ENCODE peak calls at places on chromosomes 2 and 18, in ten cellular contexts. One of them, this sample, is unnamed. For H3K27me3, the result is how much of the 10 kb centered on the place peaks cover.

GRCh38 chr18:21903688-21904087 is 163.1 kb downstream of the MIB1 start:
- DNase-seq in aorta: no peak
- DNase-seq in lower lobe of right lung: no peak
- DNase-seq in SK-N-SH: no peak
- DNase-seq in dorsolateral prefrontal cortex: no peak
- DNase-seq in suprapubic skin: no peak
- DNase-seq in transverse colon: no peak
- DNase-seq in left ventricle myocardium inferior: no peak
- DNase-seq in heart left ventricle: no peak
- DNase-seq in fibroblast of lung: no peak
- DNase-seq in this sample: no peak

GRCh38 chr2:195658541-195658890 is 1.5 kb downstream of the SLC39A10 start:
- DNase-seq in fibroblast of lung: peak
- DNase-seq in SK-N-SH: peak
- DNase-seq in left ventricle myocardium inferior: no peak
- DNase-seq in dorsolateral prefrontal cortex: no peak
- DNase-seq in transverse colon: no peak
- DNase-seq in suprapubic skin: no peak
- DNase-seq in aorta: no peak
- DNase-seq in heart left ventricle: no peak
- DNase-seq in lower lobe of right lung: no peak
- DNase-seq in this sample: no peak

GRCh38 chr2:113996826-113997599 is 107.1 kb downstream of the ACTR3 start:
- DNase-seq in left ventricle myocardium inferior: no peak
- DNase-seq in lower lobe of right lung: no peak
- DNase-seq in dorsolateral prefrontal cortex: no peak
- DNase-seq in heart left ventricle: no peak
- DNase-seq in SK-N-SH: no peak
- DNase-seq in aorta: no peak
- DNase-seq in transverse colon: no peak
- DNase-seq in suprapubic skin: no peak
- DNase-seq in fibroblast of lung: no peak
- DNase-seq in this sample: no peak

GRCh38 chr18:23716966-23717365 is 27.7 kb downstream of the LAMA3 start:
- DNase-seq in SK-N-SH: no peak
- DNase-seq in lower lobe of right lung: no peak
- DNase-seq in left ventricle myocardium inferior: no peak
- DNase-seq in heart left ventricle: no peak
- DNase-seq in transverse colon: no peak
- DNase-seq in fibroblast of lung: no peak
- DNase-seq in dorsolateral prefrontal cortex: no peak
- DNase-seq in suprapubic skin: no peak
- DNase-seq in aorta: no peak
- DNase-seq in this sample: no peak

GRCh38 chr18:78673516-78674321 is 305.9 kb upstream of the SALL3 start:
- DNase-seq in left ventricle myocardium inferior: no peak
- DNase-seq in lower lobe of right lung: no peak
- DNase-seq in fibroblast of lung: no peak
- DNase-seq in dorsolateral prefrontal cortex: no peak
- DNase-seq in aorta: no peak
- DNase-seq in suprapubic skin: peak
- DNase-seq in SK-N-SH: no peak
- DNase-seq in transverse colon: no peak
- DNase-seq in heart left ventricle: no peak
- DNase-seq in this sample: no peak

GRCh38 chr2:177148477-177149154 is 64.0 kb upstream of the HNRNPA3 start:
- DNase-seq in dorsolateral prefrontal cortex: no peak
- DNase-seq in SK-N-SH: peak
- DNase-seq in lower lobe of right lung: peak
- DNase-seq in left ventricle myocardium inferior: peak
- DNase-seq in suprapubic skin: peak
- DNase-seq in transverse colon: peak
- DNase-seq in fibroblast of lung: peak
- DNase-seq in aorta: peak
- DNase-seq in heart left ventricle: peak
- DNase-seq in this sample: peak

GRCh38 chr18:26103579-26103978 is 13.2 kb upstream of the SS18 start:
- DNase-seq in aorta: no peak
- DNase-seq in heart left ventricle: no peak
- DNase-seq in fibroblast of lung: no peak
- DNase-seq in lower lobe of right lung: no peak
- DNase-seq in left ventricle myocardium inferior: no peak
- DNase-seq in SK-N-SH: peak
- DNase-seq in suprapubic skin: no peak
- DNase-seq in dorsolateral prefrontal cortex: no peak
- DNase-seq in transverse colon: peak
- DNase-seq in this sample: peak

GRCh38 chr2:36797324-36798070 is 101.0 kb downstream of the VIT start:
- DNase-seq in transverse colon: no peak
- DNase-seq in suprapubic skin: no peak
- DNase-seq in left ventricle myocardium inferior: no peak
- DNase-seq in heart left ventricle: no peak
- DNase-seq in aorta: no peak
- DNase-seq in dorsolateral prefrontal cortex: no peak
- DNase-seq in fibroblast of lung: no peak
- DNase-seq in SK-N-SH: no peak
- DNase-seq in lower lobe of right lung: no peak
- DNase-seq in this sample: no peak

GRCh38 chr2:55910077-55910476 is 13.5 kb downstream of the EFEMP1 start:
- DNase-seq in dorsolateral prefrontal cortex: no peak
- DNase-seq in fibroblast of lung: no peak
- DNase-seq in left ventricle myocardium inferior: no peak
- DNase-seq in aorta: no peak
- DNase-seq in suprapubic skin: no peak
- DNase-seq in heart left ventricle: no peak
- DNase-seq in lower lobe of right lung: no peak
- DNase-seq in SK-N-SH: no peak
- DNase-seq in transverse colon: no peak
- DNase-seq in this sample: no peak

GRCh38 chr2:55907686-55908085 is 15.9 kb downstream of the EFEMP1 start:
- DNase-seq in heart left ventricle: no peak
- DNase-seq in suprapubic skin: no peak
- DNase-seq in lower lobe of right lung: no peak
- DNase-seq in fibroblast of lung: no peak
- DNase-seq in aorta: no peak
- DNase-seq in dorsolateral prefrontal cortex: no peak
- DNase-seq in left ventricle myocardium inferior: no peak
- DNase-seq in SK-N-SH: no peak
- DNase-seq in transverse colon: no peak
- DNase-seq in this sample: no peak

GRCh38 chr2:55902971-55903370 is 20.6 kb downstream of the EFEMP1 start:
- DNase-seq in SK-N-SH: no peak
- DNase-seq in dorsolateral prefrontal cortex: no peak
- DNase-seq in lower lobe of right lung: no peak
- DNase-seq in fibroblast of lung: no peak
- DNase-seq in transverse colon: no peak
- DNase-seq in heart left ventricle: no peak
- DNase-seq in suprapubic skin: no peak
- DNase-seq in left ventricle myocardium inferior: no peak
- DNase-seq in aorta: no peak
- DNase-seq in this sample: no peak

GRCh38 chr2:55903727-55904126 is 19.9 kb downstream of the EFEMP1 start:
- DNase-seq in aorta: no peak
- DNase-seq in SK-N-SH: no peak
- DNase-seq in left ventricle myocardium inferior: no peak
- DNase-seq in fibroblast of lung: no peak
- DNase-seq in suprapubic skin: no peak
- DNase-seq in heart left ventricle: no peak
- DNase-seq in lower lobe of right lung: no peak
- DNase-seq in transverse colon: no peak
- DNase-seq in dorsolateral prefrontal cortex: no peak
- DNase-seq in this sample: no peak

DNA sequence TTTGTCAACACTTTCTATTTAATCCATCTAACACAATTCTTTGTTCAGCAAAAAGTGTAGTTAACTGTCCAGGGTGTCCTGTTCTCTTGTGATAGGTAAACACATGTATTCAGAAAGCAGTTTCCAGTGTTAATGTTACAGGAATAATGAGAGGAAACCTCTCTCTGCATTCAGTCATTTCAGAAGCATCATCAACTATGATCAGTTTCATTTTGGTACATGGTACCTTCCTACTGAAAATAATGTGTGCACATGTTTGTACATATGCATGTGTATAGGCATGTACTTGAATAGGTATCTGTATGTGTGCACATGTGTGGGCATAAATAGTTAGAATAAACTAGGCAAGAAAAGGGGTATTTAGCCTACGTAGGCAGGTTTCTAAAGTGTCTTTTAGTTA is 16.6 kb downstream of the EFEMP1 start:
- DNase-seq in heart left ventricle: no peak
- DNase-seq in suprapubic skin: no peak
- DNase-seq in lower lobe of right lung: no peak
- DNase-seq in transverse colon: no peak
- DNase-seq in aorta: no peak
- DNase-seq in fibroblast of lung: no peak
- DNase-seq in dorsolateral prefrontal cortex: no peak
- DNase-seq in left ventricle myocardium inferior: no peak
- DNase-seq in SK-N-SH: no peak
- DNase-seq in this sample: no peak
- H3K27me3 ChIP-seq in heart left ventricle: under half
- H3K27me3 ChIP-seq in suprapubic skin: under half
- H3K27me3 ChIP-seq in lower lobe of right lung: under half
- H3K27me3 ChIP-seq in transverse colon: under half
- H3K27me3 ChIP-seq in aorta: under half
- H3K27me3 ChIP-seq in fibroblast of lung: under half
- H3K27me3 ChIP-seq in dorsolateral prefrontal cortex: under half
- H3K27me3 ChIP-seq in left ventricle myocardium inferior: under half
- H3K27me3 ChIP-seq in SK-N-SH: under half
- H3K27me3 ChIP-seq in this sample: under half

GRCh38 chr2:218860950-218861381 is 1.4 kb downstream of the WNT6 start:
- DNase-seq in dorsolateral prefrontal cortex: peak
- DNase-seq in left ventricle myocardium inferior: peak
- DNase-seq in aorta: peak
- DNase-seq in transverse colon: peak
- DNase-seq in lower lobe of right lung: no peak
- DNase-seq in SK-N-SH: peak
- DNase-seq in heart left ventricle: peak
- DNase-seq in suprapubic skin: peak
- DNase-seq in fibroblast of lung: peak
- DNase-seq in this sample: peak
- H3K27me3 ChIP-seq in dorsolateral prefrontal cortex: half or more
- H3K27me3 ChIP-seq in left ventricle myocardium inferior: half or more
- H3K27me3 ChIP-seq in aorta: under half
- H3K27me3 ChIP-seq in transverse colon: half or more
- H3K27me3 ChIP-seq in lower lobe of right lung: half or more
- H3K27me3 ChIP-seq in SK-N-SH: under half
- H3K27me3 ChIP-seq in heart left ventricle: half or more
- H3K27me3 ChIP-seq in suprapubic skin: half or more
- H3K27me3 ChIP-seq in fibroblast of lung: half or more
- H3K27me3 ChIP-seq in this sample: half or more

GRCh38 chr2:85132834-85133637 is at the start of gene TCF7L1:
- DNase-seq in heart left ventricle: peak
- DNase-seq in SK-N-SH: peak
- DNase-seq in fibroblast of lung: peak
- DNase-seq in transverse colon: peak
- DNase-seq in suprapubic skin: peak
- DNase-seq in lower lobe of right lung: peak
- DNase-seq in left ventricle myocardium inferior: peak
- DNase-seq in aorta: peak
- DNase-seq in dorsolateral prefrontal cortex: peak
- DNase-seq in this sample: peak

GRCh38 chr2:85132392-85132791 is 800 bp upstream of the TCF7L1 start:
- DNase-seq in aorta: peak
- DNase-seq in suprapubic skin: no peak
- DNase-seq in fibroblast of lung: no peak
- DNase-seq in heart left ventricle: no peak
- DNase-seq in dorsolateral prefrontal cortex: no peak
- DNase-seq in lower lobe of right lung: no peak
- DNase-seq in SK-N-SH: peak
- DNase-seq in transverse colon: no peak
- DNase-seq in left ventricle myocardium inferior: peak
- DNase-seq in this sample: peak

GRCh38 chr2:85135066-85135914 is 2.1 kb downstream of the TCF7L1 start:
- DNase-seq in SK-N-SH: no peak
- DNase-seq in transverse colon: no peak
- DNase-seq in fibroblast of lung: no peak
- DNase-seq in heart left ventricle: no peak
- DNase-seq in aorta: peak
- DNase-seq in suprapubic skin: no peak
- DNase-seq in lower lobe of right lung: no peak
- DNase-seq in dorsolateral prefrontal cortex: no peak
- DNase-seq in left ventricle myocardium inferior: peak
- DNase-seq in this sample: peak

GRCh38 chr2:85133751-85134254 is 611 bp downstream of the TCF7L1 start:
- DNase-seq in suprapubic skin: peak
- DNase-seq in left ventricle myocardium inferior: peak
- DNase-seq in transverse colon: peak
- DNase-seq in aorta: peak
- DNase-seq in SK-N-SH: peak
- DNase-seq in fibroblast of lung: peak
- DNase-seq in heart left ventricle: peak
- DNase-seq in dorsolateral prefrontal cortex: no peak
- DNase-seq in lower lobe of right lung: peak
- DNase-seq in this sample: peak

DNA sequence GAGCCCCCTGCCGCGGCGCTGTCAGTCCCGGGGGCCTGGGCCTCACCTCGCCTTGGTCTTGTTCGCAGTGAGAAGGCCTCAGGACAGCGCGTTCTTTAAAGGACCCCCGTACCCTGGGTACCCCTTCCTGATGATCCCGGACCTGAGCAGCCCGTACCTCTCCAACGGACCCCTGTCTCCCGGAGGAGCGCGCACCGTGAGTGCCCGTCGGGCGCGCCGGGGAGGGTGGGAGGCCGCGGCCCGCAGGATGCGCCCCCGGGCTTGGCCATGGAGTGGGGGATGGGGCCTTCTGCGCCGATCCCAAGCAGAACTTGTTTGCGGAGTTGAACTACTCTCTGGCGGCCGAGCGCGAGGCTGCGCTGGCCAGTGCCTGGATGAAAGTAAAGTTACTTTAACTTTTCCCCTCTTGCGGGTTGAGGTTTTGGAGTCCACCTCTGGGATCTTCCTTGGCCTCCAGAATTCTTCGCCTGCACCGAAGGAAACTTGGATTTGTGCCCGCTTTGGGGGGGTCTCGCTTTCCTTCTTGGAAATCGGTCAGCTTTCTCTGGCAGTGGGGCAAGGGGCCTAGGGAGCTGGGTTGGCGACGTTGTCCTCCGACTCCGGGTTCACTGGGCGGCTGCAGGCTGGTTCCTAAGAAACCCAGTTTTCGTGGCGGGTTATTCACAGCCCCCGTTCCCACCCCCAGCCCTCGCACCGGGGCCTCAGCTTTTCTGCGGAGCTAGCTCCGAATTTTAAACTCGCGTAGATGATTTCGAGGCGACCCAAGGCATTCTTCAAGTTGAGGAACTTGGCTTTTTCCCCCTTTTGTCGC is 1.3 kb downstream of the TCF7L1 start:
- DNase-seq in fibroblast of lung: peak
- DNase-seq in SK-N-SH: peak
- DNase-seq in transverse colon: peak
- DNase-seq in lower lobe of right lung: peak
- DNase-seq in suprapubic skin: no peak
- DNase-seq in dorsolateral prefrontal cortex: no peak
- DNase-seq in aorta: peak
- DNase-seq in heart left ventricle: peak
- DNase-seq in left ventricle myocardium inferior: peak
- DNase-seq in this sample: peak
- H3K27me3 ChIP-seq in fibroblast of lung: under half
- H3K27me3 ChIP-seq in SK-N-SH: under half
- H3K27me3 ChIP-seq in transverse colon: half or more
- H3K27me3 ChIP-seq in lower lobe of right lung: under half
- H3K27me3 ChIP-seq in suprapubic skin: under half
- H3K27me3 ChIP-seq in dorsolateral prefrontal cortex: under half
- H3K27me3 ChIP-seq in aorta: under half
- H3K27me3 ChIP-seq in heart left ventricle: under half
- H3K27me3 ChIP-seq in left ventricle myocardium inferior: under half
- H3K27me3 ChIP-seq in this sample: under half

DNA sequence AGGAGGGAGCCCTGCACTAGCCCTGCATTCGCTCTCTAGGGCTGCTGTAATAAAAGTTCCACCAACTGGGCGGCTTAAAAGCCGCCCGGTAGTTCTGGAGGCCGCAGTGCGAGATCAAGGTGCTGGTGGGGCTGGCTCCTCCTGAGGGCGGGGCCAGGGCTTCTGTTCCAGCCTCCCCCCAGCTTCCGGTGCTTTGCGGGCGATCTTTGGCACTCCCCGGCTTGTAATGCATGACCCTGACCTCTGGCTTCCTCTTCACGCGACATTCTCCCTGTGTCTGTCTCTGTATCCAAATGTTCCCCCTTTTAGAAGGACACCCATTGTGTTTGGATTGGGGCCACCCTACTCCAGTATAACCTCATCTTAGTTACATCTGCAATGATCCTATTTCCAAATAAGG is 84.5 kb downstream of the ZCCHC2 start:
- DNase-seq in fibroblast of lung: no peak
- DNase-seq in aorta: no peak
- DNase-seq in suprapubic skin: peak
- DNase-seq in transverse colon: no peak
- DNase-seq in lower lobe of right lung: no peak
- DNase-seq in dorsolateral prefrontal cortex: no peak
- DNase-seq in SK-N-SH: no peak
- DNase-seq in left ventricle myocardium inferior: no peak
- DNase-seq in heart left ventricle: no peak
- DNase-seq in this sample: no peak
- H3K27me3 ChIP-seq in fibroblast of lung: under half
- H3K27me3 ChIP-seq in aorta: under half
- H3K27me3 ChIP-seq in suprapubic skin: under half
- H3K27me3 ChIP-seq in transverse colon: under half
- H3K27me3 ChIP-seq in lower lobe of right lung: under half
- H3K27me3 ChIP-seq in dorsolateral prefrontal cortex: under half
- H3K27me3 ChIP-seq in SK-N-SH: under half
- H3K27me3 ChIP-seq in left ventricle myocardium inferior: under half
- H3K27me3 ChIP-seq in heart left ventricle: under half
- H3K27me3 ChIP-seq in this sample: under half

This sample was measured in H7.